ENCODE peak calls at places on chromosomes 5 and 9, in nine cellular contexts. S is HCT116, W is stomach, J is Panc1, V is esophagus muscularis mucosa, N is GM23338, H is breast epithelium, Y is sigmoid colon, Q is spleen. Z is an unnamed sample.
A peak's percentile ranks its signal among the peaks of the same experiment; 100 is the strongest.

GRCh38 chr5:117623042-117623815 is 1048.6 kb upstream of the SEMA6A start:
- DNase-seq in Y (no peak), H (no peak), W (no peak), J (no peak), S (no peak), N (no peak), V (no peak), Q (no peak), Z (no peak)

GRCh38 chr9:37464426-37465248 is 613 bp downstream of the ZBTB5 start:
- DNase-seq in V (peak; percentile 97), H (peak; percentile 78), Q (peak; percentile 96), W (peak; percentile 72), N (peak; percentile 76), Y (peak; percentile 91), J (peak; percentile 48), S (no peak), Z (peak; percentile 92)

GRCh38 chr9:81685763-81686613 is 3.4 kb downstream of the TLE1 start:
- DNase-seq in Q (no peak), J (no peak), W (no peak), H (no peak), V (no peak), N (no peak), S (no peak), Y (no peak), Z (no peak)

GRCh38 chr9:80873861-80874260 is 815.5 kb downstream of the TLE1 start:
- DNase-seq in H (no peak), S (no peak), N (no peak), V (no peak), W (no peak), Y (no peak), Q (no peak), J (no peak), Z (no peak)

GRCh38 chr9:3468407-3469205 is 57.2 kb downstream of the RFX3 start:
- DNase-seq in V (no peak), W (no peak), J (no peak), H (no peak), Y (no peak), S (no peak), N (no peak), Q (no peak), Z (no peak)

GRCh38 chr5:158406884-158407790 is 548.2 kb upstream of the CLINT1 start:
- DNase-seq in V (no peak), H (no peak), S (no peak), W (no peak), Y (no peak), N (no peak), J (no peak), Q (no peak), Z (no peak)

GRCh38 chr5:135551593-135552447 is 16.1 kb upstream of the NEUROG1 start:
- DNase-seq in N (peak; percentile 82), V (no peak), J (peak; percentile 43), S (peak; percentile 69), Q (no peak), W (peak; percentile 78), Y (peak; percentile 76), H (peak; percentile 49), Z (peak; percentile 78)

GRCh38 chr5:41065691-41066335 is 5.3 kb downstream of the MROH2B start:
- DNase-seq in J (no peak), W (no peak), S (no peak), Y (no peak), V (no peak), Q (no peak), N (no peak), H (no peak), Z (no peak)

GRCh38 chr9:111659706-111660105 is 1.7 kb upstream of the GNG10 start:
- DNase-seq in Q (no peak), V (no peak), S (no peak), W (no peak), H (no peak), N (no peak), J (no peak), Y (no peak), Z (no peak)

GRCh38 chr9:111661150-111661801 is at the start of gene GNG10:
- DNase-seq in Q (peak; percentile 95), H (no peak), J (no peak), Y (peak; percentile 74), S (no peak), V (no peak), W (peak; percentile 62), N (peak; percentile 57), Z (peak; percentile 78)

GRCh38 chr9:111658943-111659342 is 2.5 kb upstream of the GNG10 start:
- DNase-seq in S (no peak), H (no peak), V (no peak), J (no peak), N (no peak), Y (no peak), Q (no peak), W (no peak), Z (no peak)

GRCh38 chr9:111661802-111662491 is 542 bp downstream of the GNG10 start:
- DNase-seq in Q (peak; percentile 88), N (peak; percentile 75), V (no peak), Y (peak; percentile 65), H (no peak), J (no peak), S (no peak), W (peak; percentile 30), Z (peak; percentile 68)

DNA sequence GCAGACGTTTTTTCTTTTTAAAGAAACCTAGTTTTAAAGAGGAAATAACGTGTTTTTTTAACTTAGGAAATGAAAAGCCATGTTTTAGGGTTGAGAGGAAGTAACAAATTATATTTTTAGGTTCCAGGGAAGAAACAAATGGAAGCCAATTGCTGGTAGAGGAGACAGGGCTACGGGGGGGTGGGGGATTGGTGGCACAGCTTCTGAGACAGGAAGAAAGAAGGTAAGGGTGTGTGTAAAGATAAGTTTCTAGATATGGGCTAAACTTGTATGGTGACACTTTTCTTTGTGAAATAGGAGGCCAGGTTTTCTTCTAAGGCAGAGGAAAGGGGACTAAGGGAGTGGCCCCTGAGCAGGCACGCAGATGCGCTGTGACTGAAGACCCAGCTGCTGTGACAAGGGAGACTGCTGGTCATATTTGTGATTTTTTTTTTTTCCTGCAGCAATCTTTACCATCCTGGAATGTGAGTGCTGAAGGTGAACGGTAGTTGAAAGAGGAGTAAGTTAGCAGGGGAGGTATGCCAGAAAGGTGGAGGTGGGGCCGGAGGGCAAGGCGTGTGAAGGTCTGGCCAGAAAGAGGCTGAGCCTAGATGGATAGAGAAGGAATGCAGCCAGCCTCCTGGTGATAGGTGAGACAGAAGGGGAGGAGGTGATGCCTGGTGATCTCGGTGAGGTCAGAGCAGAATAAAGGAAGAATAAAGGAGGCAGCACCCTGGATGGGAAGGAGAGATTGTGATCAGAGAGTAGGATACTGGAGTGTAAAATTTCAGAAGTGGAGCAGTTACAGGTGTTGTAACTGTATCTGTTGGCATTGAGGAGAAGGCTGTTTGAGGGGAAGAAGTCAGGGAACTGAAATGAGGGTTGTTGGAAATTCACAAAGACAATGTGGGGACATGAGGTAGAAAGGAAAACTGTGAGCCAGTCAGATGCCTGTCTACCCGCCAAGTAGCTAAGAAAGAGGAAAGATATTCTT is 1.7 kb downstream of the GNG10 start:
- DNase-seq in Q (no peak), H (no peak), Y (no peak), W (no peak), N (peak; percentile 80), V (no peak), S (no peak), J (no peak), Z (no peak)
- H3K4me3 ChIP-seq in Q (no peak overlapping the region), H (peak overlapping the region; percentile 76), Y (no peak overlapping the region), W (peak overlapping the region; percentile 83), N (peak overlapping the region; percentile 78), V (peak overlapping the region; percentile 96), S (peak overlapping the region; percentile 80), J (peak overlapping the region; percentile 84), Z (peak overlapping the region; percentile 82)

GRCh38 chr9:123787411-123787810 is 142.5 kb downstream of the DENND1A start:
- DNase-seq in J (no peak), N (no peak), Y (no peak), V (no peak), S (no peak), Q (no peak), W (no peak), H (no peak), Z (no peak)
- TF ChIP-seq POLR2AphosphoS5 in J (no peak), N (no peak), Y (no peak), V (no peak), S (no peak), Q (no peak), W (no peak), H (no peak), Z (no peak)

GRCh38 chr9:79661279-79661678 is 89.5 kb downstream of the TLE4 start:
- DNase-seq in V (no peak), N (no peak), Q (no peak), S (no peak), Y (no peak), J (no peak), H (no peak), W (no peak), Z (no peak)

GRCh38 chr9:79663299-79663698 is 91.5 kb downstream of the TLE4 start:
- DNase-seq in W (no peak), N (peak; percentile 44), H (no peak), Y (no peak), J (no peak), S (no peak), V (no peak), Q (no peak), Z (no peak)

GRCh38 chr9:79661926-79662552 is 90.3 kb downstream of the TLE4 start:
- DNase-seq in V (no peak), W (no peak), Y (no peak), H (no peak), J (no peak), S (no peak), Q (no peak), N (no peak), Z (no peak)

GRCh38 chr9:79663878-79664277 is 92.1 kb downstream of the TLE4 start:
- DNase-seq in N (no peak), H (no peak), W (no peak), Q (no peak), V (no peak), Y (no peak), J (no peak), S (no peak), Z (no peak)

DNA sequence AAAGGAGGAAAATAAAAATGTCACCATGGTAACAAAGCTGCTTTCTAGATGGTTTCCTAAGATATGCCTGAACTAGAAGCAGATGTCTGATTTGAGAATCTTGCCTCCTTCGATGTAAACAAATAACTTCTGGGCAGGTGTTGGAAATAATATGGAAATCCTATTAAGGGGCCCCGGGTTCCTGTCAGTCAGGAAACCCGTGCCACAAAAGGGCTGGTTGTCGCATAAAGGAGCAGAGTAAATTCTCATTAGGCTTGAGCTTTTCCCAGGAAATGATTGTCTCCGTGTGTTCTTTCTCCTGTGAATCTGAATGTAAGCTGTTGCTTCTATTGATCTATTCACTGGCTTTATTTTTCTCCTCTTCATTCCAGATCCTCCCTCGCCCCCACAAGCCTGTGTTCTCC is 90.8 kb downstream of the TLE4 start:
- DNase-seq in N (peak; percentile 43), H (no peak), V (no peak), W (no peak), J (no peak), Q (no peak), Y (no peak), S (no peak), Z (no peak)
- H3K4me1 ChIP-seq in N (peaks cover 56% of the 10 kb centered on the region), H (no peaks in the 10 kb centered on the region), V (no peaks in the 10 kb centered on the region), W (peaks cover 54% of the 10 kb centered on the region), J (no peaks in the 10 kb centered on the region), Q (no peaks in the 10 kb centered on the region), Y (peaks cover 14% of the 10 kb centered on the region), S (no peaks in the 10 kb centered on the region), Z (peaks cover 22% of the 10 kb centered on the region)

DNA sequence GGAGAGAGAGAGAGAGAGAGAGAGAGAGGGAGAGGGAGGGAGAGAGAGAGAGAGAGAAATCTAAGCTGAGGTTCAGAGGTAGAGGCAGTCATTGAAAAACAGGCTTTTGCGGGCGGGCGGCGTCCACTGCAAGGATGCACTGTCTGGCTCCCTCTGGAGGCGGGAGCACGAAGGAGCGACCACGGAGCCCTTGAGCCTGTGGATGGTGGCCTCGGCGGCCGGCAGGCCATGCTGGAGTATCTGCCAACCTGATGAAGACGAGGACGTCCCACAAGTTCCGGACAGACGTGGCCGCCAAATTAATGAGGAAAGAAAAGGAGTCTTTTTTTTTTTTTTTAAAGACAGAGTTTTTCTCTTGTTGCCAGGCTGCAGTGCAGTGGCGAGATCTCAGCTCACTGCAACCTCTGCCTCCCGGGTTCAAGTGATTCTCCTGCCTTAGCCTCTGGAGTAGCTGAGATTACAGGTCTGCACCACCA is 2.2 kb upstream of the CCDC125 start:
- DNase-seq in J (peak; percentile 42), Q (peak; percentile 96), W (peak; percentile 91), V (peak; percentile 93), S (peak; percentile 57), N (peak; percentile 88), Y (peak; percentile 92), H (peak; percentile 80), Z (peak; percentile 92)
- H3K4me3 ChIP-seq in J (no peak overlapping the region), Q (no peak overlapping the region), W (no peak overlapping the region), V (peak overlapping the region; percentile 24), S (no peak overlapping the region), N (no peak overlapping the region), Y (peak overlapping the region; percentile 4), H (peak overlapping the region; percentile 27), Z (no peak overlapping the region)

Z was measured in suprapubic skin.